ENCODE peak calls at places on chromosomes 11 and 22, in six cellular contexts. U, D, I, S, N and F are unnamed samples.

GRCh38 chr11:23314162-23314561 is 453.9 kb upstream of the CCDC179 start:
- DNase-seq in U (no peak), D (no peak), I (no peak), S (no peak), N (no peak), F (no peak)

GRCh38 chr11:71502871-71503435 is 24.1 kb upstream of the KRTAP5-7 start:
- DNase-seq in U (no peak), D (no peak), I (no peak), S (no peak), N (peak), F (no peak)

GRCh38 chr11:119493712-119494111 is 70.7 kb upstream of the THY1 start:
- DNase-seq in U (no peak), D (no peak), I (no peak), S (peak), N (no peak), F (peak)

GRCh38 chr11:120334894-120335462 is 1.2 kb upstream of the ARHGEF12 start:
- DNase-seq in U (peak), D (peak), I (peak), S (peak), N (no peak), F (peak)

GRCh38 chr22:37020192-37020479 is 594 bp downstream of the MPST start:
- DNase-seq in U (peak), D (no peak), I (no peak), S (peak), N (no peak), F (peak)

GRCh38 chr11:94519478-94520084 is 7.3 kb downstream of the C11orf97 start:
- DNase-seq in U (no peak), D (no peak), I (peak), S (peak), N (no peak), F (no peak)

GRCh38 chr11:43289368-43289767 is 22.4 kb upstream of the API5 start:
- DNase-seq in U (no peak), D (no peak), I (no peak), S (no peak), N (no peak), F (no peak)

GRCh38 chr11:57406337-57406904 is 16.0 kb upstream of the PRG2 start:
- DNase-seq in U (no peak), D (no peak), I (no peak), S (no peak), N (no peak), F (peak)

GRCh38 chr11:112789481-112789880 is 171.7 kb upstream of the NCAM1 start:
- DNase-seq in U (no peak), D (no peak), I (no peak), S (no peak), N (no peak), F (no peak)

GRCh38 chr22:17547995-17548755 is 15.1 kb upstream of the SLC25A18 start:
- DNase-seq in U (no peak), D (no peak), I (no peak), S (no peak), N (no peak), F (no peak)

GRCh38 chr11:100918551-100919500 is 210.8 kb downstream of the PGR start:
- DNase-seq in U (peak), D (no peak), I (peak), S (peak), N (no peak), F (no peak)

GRCh38 chr22:40855960-40856512 is 403 bp downstream of the ST13 start:
- DNase-seq in U (no peak), D (no peak), I (no peak), S (peak), N (no peak), F (no peak)

GRCh38 chr22:31899661-31900060 is 44.7 kb upstream of the YWHAH start:
- DNase-seq in U (no peak), D (no peak), I (no peak), S (no peak), N (no peak), F (no peak)

GRCh38 chr22:30996462-30996861 is 27.4 kb downstream of the TUG1 start:
- DNase-seq in U (no peak), D (no peak), I (no peak), S (no peak), N (no peak), F (no peak)

GRCh38 chr11:66727883-66728759 is 895 bp downstream of the SPTBN2 start:
- DNase-seq in U (no peak), D (no peak), I (no peak), S (no peak), N (peak), F (no peak)

GRCh38 chr11:87529486-87529885 is 491.8 kb downstream of the TMEM135 start:
- DNase-seq in U (no peak), D (no peak), I (no peak), S (no peak), N (no peak), F (no peak)

GRCh38 chr11:65128182-65129145 is 5.9 kb downstream of the SYVN1 start:
- DNase-seq in U (no peak), D (no peak), I (no peak), S (no peak), N (no peak), F (no peak)

GRCh38 chr22:28019360-28019759 is 100.3 kb upstream of the PITPNB start:
- DNase-seq in U (peak), D (no peak), I (no peak), S (no peak), N (peak), F (peak)

GRCh38 chr22:29184886-29185575 is 20.7 kb upstream of the EMID1 start:
- DNase-seq in U (no peak), D (no peak), I (no peak), S (no peak), N (no peak), F (no peak)

GRCh38 chr11:89436071-89436470 is 55.1 kb downstream of the NOX4 start:
- DNase-seq in U (no peak), D (no peak), I (no peak), S (peak), N (no peak), F (peak)

GRCh38 chr11:124799384-124800225 is 601 bp downstream of the MSANTD2 start:
- DNase-seq in U (no peak), D (no peak), I (no peak), S (no peak), N (peak), F (no peak)